ENCODE peak calls at places on chromosomes 5 and 9, in six cellular contexts. F, U, E, C, P and S are unnamed samples. For H3K9me3, the result is how much of the 10 kb centered on the place peaks cover.

GRCh38 chr5:160213537-160213936 is 15.8 kb upstream of the FABP6 start:
- DNase-seq in F (no peak), U (no peak), E (no peak), C (no peak), P (no peak), S (no peak)

GRCh38 chr5:32102254-32102653 is 71.9 kb downstream of the GOLPH3 start:
- DNase-seq in F (no peak), U (no peak), E (no peak), C (no peak), P (no peak), S (no peak)

GRCh38 chr9:131266301-131267229 is 9.7 kb downstream of the FAM78A start:
- DNase-seq in F (peak), U (no peak), E (peak), C (no peak), P (peak), S (no peak)

GRCh38 chr9:123453904-123454321 is 97.9 kb downstream of the CRB2 start:
- DNase-seq in F (no peak), U (no peak), E (no peak), C (peak), P (no peak), S (no peak)

GRCh38 chr9:107674252-107674936 is 184.8 kb upstream of the KLF4 start:
- DNase-seq in F (no peak), U (no peak), E (no peak), C (no peak), P (no peak), S (no peak)

GRCh38 chr5:14526493-14526892 is 55.1 kb upstream of the OTULINL start:
- DNase-seq in F (no peak), U (no peak), E (no peak), C (no peak), P (no peak), S (no peak)

GRCh38 chr5:155027993-155028629 is 14.6 kb downstream of the KIF4B start:
- DNase-seq in F (no peak), U (no peak), E (no peak), C (no peak), P (no peak), S (peak)

GRCh38 chr5:2863675-2864433 is 112.4 kb upstream of the IRX2 start:
- DNase-seq in F (no peak), U (no peak), E (no peak), C (no peak), P (no peak), S (no peak)

GRCh38 chr9:121463026-121463827 is 36.4 kb downstream of the GGTA1 start:
- DNase-seq in F (no peak), U (peak), E (no peak), C (no peak), P (no peak), S (peak)

GRCh38 chr9:115630126-115630840 is 512.3 kb upstream of the TNC start:
- DNase-seq in F (no peak), U (no peak), E (no peak), C (no peak), P (no peak), S (no peak)

GRCh38 chr9:6218099-6218502 is 2.5 kb downstream of the IL33 start:
- DNase-seq in F (no peak), U (no peak), E (no peak), C (peak), P (no peak), S (no peak)

GRCh38 chr9:134571946-134572914 is 69.4 kb upstream of the COL5A1 start:
- DNase-seq in F (no peak), U (no peak), E (peak), C (no peak), P (no peak), S (no peak)

GRCh38 chr9:16396389-16396788 is 474.1 kb downstream of the BNC2 start:
- DNase-seq in F (no peak), U (no peak), E (no peak), C (no peak), P (no peak), S (no peak)

GRCh38 chr9:89452561-89452960 is 45.4 kb downstream of the SEMA4D start:
- DNase-seq in F (no peak), U (no peak), E (no peak), C (no peak), P (no peak), S (peak)

GRCh38 chr5:359301-359897 is 37.9 kb downstream of the AHRR start:
- DNase-seq in F (no peak), U (no peak), E (peak), C (peak), P (no peak), S (no peak)

GRCh38 chr5:7763621-7764072 is 87.3 kb downstream of the CFAP90 start:
- DNase-seq in F (no peak), U (no peak), E (no peak), C (peak), P (no peak), S (no peak)

GRCh38 chr9:85942913-85943729 is 2.2 kb downstream of the NAA35 start:
- DNase-seq in F (no peak), U (no peak), E (no peak), C (peak), P (no peak), S (no peak)

GRCh38 chr5:115816226-115817042 is at the start of gene CDO1:
- DNase-seq in F (peak), U (peak), E (peak), C (no peak), P (no peak), S (peak)

GRCh38 chr9:112384690-112385089 is 4.8 kb downstream of the HSDL2 start:
- DNase-seq in F (no peak), U (no peak), E (no peak), C (no peak), P (no peak), S (no peak)

GRCh38 chr9:90883661-90884060 is 82.0 kb downstream of the SYK start:
- DNase-seq in F (no peak), U (no peak), E (no peak), C (no peak), P (no peak), S (no peak)

GRCh38 chr9:80378669-80379293 is 807.0 kb downstream of the TLE4 start:
- DNase-seq in F (no peak), U (no peak), E (no peak), C (no peak), P (no peak), S (no peak)

GRCh38 chr5:131749138-131749537 is 47.7 kb downstream of the FNIP1 start:
- DNase-seq in F (no peak), U (no peak), E (no peak), C (no peak), P (no peak), S (no peak)

GRCh38 chr9:109411818-109412352 is 86.2 kb downstream of the PTPN3 start:
- DNase-seq in F (no peak), U (no peak), E (no peak), C (no peak), P (peak), S (peak)

GRCh38 chr9:94611638-94612068 is 18.0 kb upstream of the FBP2 start:
- DNase-seq in F (peak), U (no peak), E (no peak), C (no peak), P (no peak), S (no peak)

GRCh38 chr5:139745121-139745799 is 50.3 kb upstream of the PSD2 start:
- DNase-seq in F (no peak), U (peak), E (no peak), C (no peak), P (no peak), S (peak)

GRCh38 chr5:61949054-61949679 is 356.8 kb upstream of the KIF2A start:
- DNase-seq in F (no peak), U (no peak), E (no peak), C (no peak), P (no peak), S (no peak)

GRCh38 chr9:94911211-94911610 is 184.7 kb downstream of the AOPEP start:
- DNase-seq in F (no peak), U (no peak), E (no peak), C (no peak), P (no peak), S (no peak)

GRCh38 chr9:120735009-120735408 is 20.7 kb upstream of the MEGF9 start:
- DNase-seq in F (no peak), U (no peak), E (no peak), C (no peak), P (no peak), S (no peak)

GRCh38 chr5:78283105-78283504 is 11.4 kb downstream of the AP3B1 start:
- DNase-seq in F (no peak), U (no peak), E (no peak), C (no peak), P (no peak), S (no peak)

GRCh38 chr5:94928891-94929290 is 310.4 kb downstream of the SLF1 start:
- DNase-seq in F (no peak), U (no peak), E (no peak), C (no peak), P (no peak), S (no peak)

GRCh38 chr5:9776525-9776924 is 146.4 kb upstream of the TAS2R1 start:
- DNase-seq in F (no peak), U (no peak), E (no peak), C (no peak), P (no peak), S (no peak)

GRCh38 chr9:133774799-133775198 is 36.6 kb upstream of the SARDH start:
- DNase-seq in F (no peak), U (peak), E (peak), C (no peak), P (no peak), S (no peak)

GRCh38 chr9:129023036-129023907 is 4.9 kb downstream of the SH3GLB2 start:
- DNase-seq in F (no peak), U (peak), E (no peak), C (no peak), P (no peak), S (peak)

GRCh38 chr9:106062252-106062651 is 367.9 kb downstream of the TMEM38B start:
- DNase-seq in F (no peak), U (no peak), E (no peak), C (no peak), P (no peak), S (no peak)

GRCh38 chr9:100408541-100409175 is 18.3 kb upstream of the MSANTD3 start:
- DNase-seq in F (no peak), U (no peak), E (no peak), C (no peak), P (no peak), S (no peak)

GRCh38 chr9:127854169-127854833 is at the start of gene ENG:
- DNase-seq in F (no peak), U (peak), E (peak), C (peak), P (no peak), S (no peak)

GRCh38 chr5:174736351-174736721 is 12.0 kb downstream of the MSX2 start:
- DNase-seq in F (no peak), U (no peak), E (no peak), C (no peak), P (no peak), S (no peak)

DNA sequence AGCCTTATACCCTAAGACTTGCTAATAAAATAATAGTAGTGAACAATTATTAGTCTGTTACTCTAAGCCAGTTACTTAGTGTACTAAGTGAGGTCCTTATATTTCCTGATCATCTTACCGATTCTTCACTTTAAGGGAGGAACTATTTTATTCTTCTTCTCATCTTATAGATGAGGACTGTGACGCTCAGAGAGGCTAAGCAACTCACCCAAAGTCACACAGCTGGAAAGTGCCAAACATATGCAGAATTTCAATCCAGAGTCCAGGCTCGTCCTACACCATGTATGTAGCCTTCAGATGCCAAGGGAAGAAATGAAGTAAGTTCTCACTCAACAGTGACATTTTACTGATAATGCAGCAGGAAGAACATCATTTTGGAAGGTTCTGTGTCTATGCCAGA is 34.4 kb upstream of the ARAP3 start:
- DNase-seq in F (no peak), U (no peak), E (no peak), C (no peak), P (no peak), S (no peak)
- H3K27ac ChIP-seq in F (no peak), U (no peak), E (no peak), C (no peak), P (no peak), S (no peak)

DNA sequence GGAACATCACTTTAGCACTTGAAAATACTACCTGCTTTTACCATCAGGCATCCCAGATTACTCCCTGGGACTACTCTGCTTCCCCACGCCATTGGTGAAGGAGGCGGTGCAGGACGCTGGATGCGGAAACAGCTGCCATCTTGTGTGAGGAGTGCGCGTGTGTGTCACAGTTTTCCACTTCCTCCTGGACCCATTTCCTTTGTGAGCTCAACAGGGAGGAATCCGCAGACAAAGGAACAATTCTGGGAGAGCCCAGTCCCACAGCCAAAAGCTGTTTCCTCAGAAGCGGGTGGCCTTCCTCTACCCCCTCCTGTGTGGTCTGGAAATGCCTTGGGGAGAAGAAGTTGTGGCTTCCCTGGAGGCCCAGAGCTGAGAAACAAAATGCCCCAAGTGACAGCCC is 16.8 kb downstream of the AFAP1L1 start:
- DNase-seq in F (no peak), U (no peak), E (no peak), C (no peak), P (no peak), S (no peak)
- H3K4me3 ChIP-seq in F (no peak), U (no peak), E (no peak), C (no peak), P (no peak), S (no peak)

DNA sequence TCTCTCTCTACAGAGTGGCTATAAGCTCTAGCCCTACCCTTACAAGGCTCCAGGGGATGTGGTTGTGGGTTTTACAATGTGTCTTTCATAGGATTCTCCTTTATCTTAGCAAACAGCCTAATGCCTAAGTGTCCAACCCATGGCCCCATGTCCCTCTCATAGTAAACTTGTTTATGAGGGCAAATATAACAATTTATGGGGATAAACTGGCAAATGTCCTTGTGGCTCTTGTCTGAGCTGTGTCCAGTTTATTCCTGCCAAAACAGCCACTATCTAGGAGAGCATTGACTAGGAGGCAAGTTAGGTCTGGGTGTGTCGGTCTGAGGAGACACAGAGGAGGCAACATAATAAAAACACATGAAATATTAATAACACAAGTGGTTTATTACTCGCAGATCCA is 335.1 kb downstream of the IZUMO3 start:
- DNase-seq in F (no peak), U (no peak), E (no peak), C (no peak), P (no peak), S (no peak)
- H3K9me3 ChIP-seq in F (under half), U (under half), E (under half), C (under half), P (under half), S (under half)

DNA sequence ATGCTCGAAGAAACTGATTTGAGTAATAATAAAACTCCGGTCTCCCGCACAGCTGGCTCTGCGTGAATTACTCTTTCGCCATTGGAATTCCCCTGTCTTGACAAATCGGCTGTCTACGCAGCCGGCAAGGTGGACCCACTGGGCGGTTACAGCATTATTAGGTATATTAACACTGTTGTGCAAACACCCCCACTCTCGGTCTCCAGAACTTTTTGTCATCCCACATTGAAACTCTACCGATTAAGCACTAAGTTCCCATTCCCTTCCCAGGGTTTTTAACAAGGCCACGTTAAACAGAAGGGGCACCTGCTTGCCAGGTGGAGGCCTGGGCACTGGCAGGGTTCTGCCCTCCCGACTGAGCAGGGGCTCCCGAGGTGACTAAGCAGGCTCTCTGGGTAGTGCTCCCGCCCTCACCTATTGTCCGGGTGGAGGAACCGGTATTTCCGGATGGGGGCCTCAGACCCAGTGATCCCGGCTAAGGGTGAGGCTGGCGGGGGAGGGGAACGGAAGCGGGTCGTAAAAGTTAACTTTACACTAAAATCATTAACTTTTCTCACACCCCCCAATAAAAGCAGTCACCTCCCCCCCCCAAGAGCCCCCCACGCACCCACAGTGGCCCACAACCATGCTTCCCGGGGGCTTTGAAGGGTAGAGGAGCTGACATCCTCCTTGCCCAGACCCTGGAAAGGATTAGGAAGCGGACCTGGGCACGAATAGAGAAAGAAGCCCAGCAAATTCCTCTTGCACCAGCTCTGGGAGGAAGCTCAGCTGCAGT is 53.5 kb upstream of the TJP2 start:
- DNase-seq in F (no peak), U (no peak), E (peak), C (peak), P (no peak), S (peak)
- H3K27ac ChIP-seq in F (peak), U (peak), E (peak), C (peak), P (no peak), S (peak)

GRCh38 chr5:177592905-177593304 is 902 bp downstream of the TMED9 start:
- DNase-seq in F (no peak), U (no peak), E (no peak), C (no peak), P (no peak), S (no peak)

GRCh38 chr5:177595026-177595585 is 3.1 kb downstream of the TMED9 start:
- DNase-seq in F (no peak), U (no peak), E (no peak), C (no peak), P (no peak), S (no peak)

GRCh38 chr5:177593511-177593910 is 1.5 kb downstream of the TMED9 start:
- DNase-seq in F (no peak), U (no peak), E (no peak), C (no peak), P (no peak), S (no peak)

GRCh38 chr5:177592010-177592834 is at the start of gene TMED9:
- DNase-seq in F (peak), U (peak), E (peak), C (peak), P (peak), S (peak)

DNA sequence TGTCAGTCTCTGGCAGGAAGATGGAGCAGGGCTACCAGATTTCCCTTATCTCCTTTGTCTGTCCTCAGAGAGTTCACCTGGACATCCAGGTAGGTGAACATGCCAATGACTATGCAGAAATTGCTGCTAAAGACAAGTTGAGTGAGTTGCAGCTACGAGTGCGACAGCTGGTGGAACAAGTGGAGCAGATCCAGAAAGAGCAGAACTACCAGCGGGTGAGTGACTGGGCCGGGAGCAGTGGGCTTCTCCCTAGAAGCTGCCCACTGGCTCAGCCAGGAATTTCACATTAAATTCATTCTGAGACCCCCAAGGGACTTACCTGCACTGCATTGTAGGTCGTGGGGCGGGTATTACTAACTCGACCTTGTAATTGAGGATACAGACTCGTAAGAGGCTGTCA is 2.1 kb downstream of the TMED9 start:
- DNase-seq in F (no peak), U (no peak), E (no peak), C (no peak), P (no peak), S (no peak)
- H3K4me3 ChIP-seq in F (no peak), U (no peak), E (no peak), C (no peak), P (no peak), S (no peak)

GRCh38 chr5:180217797-180218196 is 8.8 kb upstream of the RASGEF1C start:
- DNase-seq in F (no peak), U (no peak), E (no peak), C (no peak), P (no peak), S (no peak)
- H3K9me3 ChIP-seq in F (under half), U (half or more), E (half or more), C (under half), P (half or more), S (under half)

DNA sequence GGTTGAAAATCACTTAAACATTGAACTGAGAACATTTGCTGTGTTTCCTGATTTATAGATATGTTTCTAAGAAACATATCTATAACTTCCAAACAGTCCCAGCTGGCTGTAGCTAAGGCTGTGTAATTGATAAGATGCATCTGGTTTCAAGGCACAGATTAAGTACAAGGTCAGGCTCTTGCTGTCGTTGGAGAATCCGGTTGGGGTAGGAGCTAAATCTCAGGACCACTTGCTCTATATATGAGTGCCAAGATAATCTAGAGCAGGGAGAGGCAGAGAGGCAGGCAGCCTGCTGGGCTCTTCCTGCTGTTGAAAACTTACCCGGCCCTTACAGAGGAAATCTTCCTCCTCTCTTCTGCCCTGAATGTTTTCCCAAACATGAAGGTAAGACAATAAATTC is at the start of gene C7:
- DNase-seq in F (no peak), U (no peak), E (no peak), C (no peak), P (no peak), S (peak)
- H3K27ac ChIP-seq in F (no peak), U (no peak), E (no peak), C (peak), P (no peak), S (no peak)